ENCODE peak calls at places on chromosomes 1 and 21, in nine cellular contexts. E, V, H, N, W, C, Q, X and Y are unnamed samples.

GRCh38 chr1:180842890-180843289 is 69.8 kb upstream of the KIAA1614 start:
- DNase-seq in E (no peak), X (no peak), W (no peak), H (no peak), Q (no peak), C (no peak), V (no peak), N (no peak), Y (no peak)

GRCh38 chr1:34199927-34200326 is 23.2 kb downstream of the C1orf94 start:
- DNase-seq in C (no peak), V (no peak), Q (no peak), N (no peak), H (no peak), W (no peak), X (peak; percentile 37), E (no peak), Y (no peak)

GRCh38 chr1:232038704-232039103 is 412.1 kb downstream of the DISC1 start:
- DNase-seq in X (no peak), H (no peak), Q (no peak), E (peak; percentile 26), C (no peak), V (no peak), N (no peak), W (no peak), Y (no peak)

GRCh38 chr21:34845521-34846213 is 176.9 kb downstream of the CLIC6 start:
- DNase-seq in N (no peak), V (no peak), X (no peak), C (no peak), E (no peak), H (no peak), W (no peak), Q (peak; percentile 39), Y (no peak)

GRCh38 chr1:224433041-224433670 is 1.4 kb downstream of the WDR26 start:
- DNase-seq in W (no peak), C (no peak), E (no peak), V (peak; percentile 54), H (no peak), Q (peak; percentile 25), X (no peak), N (peak; percentile 62), Y (peak; percentile 33)

GRCh38 chr1:163063131-163064059 is 5.8 kb upstream of the RGS4 start:
- DNase-seq in H (no peak), C (no peak), E (no peak), X (no peak), Q (no peak), W (no peak), V (no peak), N (no peak), Y (no peak)

GRCh38 chr1:41586230-41586629 is 101.7 kb upstream of the EDN2 start:
- DNase-seq in H (no peak), W (no peak), Q (no peak), E (no peak), V (no peak), N (no peak), C (no peak), X (no peak), Y (no peak)

GRCh38 chr1:8443558-8444194 is 125.8 kb downstream of the SLC45A1 start:
- DNase-seq in Q (no peak), V (peak; percentile 47), E (no peak), H (no peak), N (no peak), C (peak; percentile 73), W (no peak), X (no peak), Y (no peak)

GRCh38 chr1:202631076-202631923 is 79.0 kb downstream of the SYT2 start:
- DNase-seq in V (no peak), N (no peak), W (no peak), C (no peak), X (no peak), H (no peak), Q (no peak), E (no peak), Y (no peak)

GRCh38 chr1:110726755-110727154 is 52.0 kb upstream of the KCNA3 start:
- DNase-seq in E (no peak), C (no peak), Q (no peak), N (no peak), X (no peak), V (peak; percentile 28), W (no peak), H (no peak), Y (no peak)

GRCh38 chr1:85375422-85375934 is 89.5 kb downstream of the DDAH1 start:
- DNase-seq in H (no peak), E (no peak), Q (no peak), X (no peak), W (no peak), V (no peak), C (no peak), N (no peak), Y (no peak)

GRCh38 chr1:110235839-110236682 is 25.9 kb downstream of the KCNC4 start:
- DNase-seq in W (no peak), H (no peak), X (peak; percentile 86), Q (peak; percentile 36), V (no peak), E (no peak), C (no peak), N (no peak), Y (no peak)

GRCh38 chr1:2308844-2309243 is 80.7 kb downstream of the SKI start:
- DNase-seq in V (no peak), W (no peak), X (no peak), H (no peak), N (no peak), Q (no peak), E (no peak), C (no peak), Y (no peak)

GRCh38 chr1:21956720-21957552 is 19.8 kb upstream of the HSPG2 start:
- DNase-seq in N (no peak), V (no peak), E (peak; percentile 51), X (no peak), Q (peak; percentile 81), C (no peak), H (no peak), W (peak; percentile 64), Y (no peak)

GRCh38 chr1:79726911-79727310 is 720.4 kb upstream of the ADGRL4 start:
- DNase-seq in X (no peak), W (no peak), Q (no peak), V (no peak), H (no peak), E (no peak), N (no peak), C (no peak), Y (no peak)

GRCh38 chr1:192951961-192952460 is 107.1 kb downstream of the UCHL5 start:
- DNase-seq in C (no peak), E (no peak), H (no peak), N (no peak), Q (no peak), X (peak; percentile 74), V (peak; percentile 18), W (no peak), Y (no peak)

GRCh38 chr21:45816794-45817193 is 164.8 kb upstream of the COL6A1 start:
- DNase-seq in E (no peak), X (no peak), V (no peak), H (no peak), W (no peak), N (no peak), Q (no peak), C (no peak), Y (no peak)

GRCh38 chr1:38577937-38578443 is 281.6 kb downstream of the RRAGC start:
- DNase-seq in C (no peak), V (no peak), W (no peak), Q (no peak), E (no peak), N (no peak), H (no peak), X (no peak), Y (no peak)

GRCh38 chr1:32665915-32666314 is 14.9 kb downstream of the RBBP4 start:
- DNase-seq in N (no peak), V (no peak), C (no peak), E (no peak), W (no peak), H (no peak), X (no peak), Q (no peak), Y (no peak)

GRCh38 chr1:154479764-154480421 is 22.1 kb upstream of the TDRD10 start:
- DNase-seq in C (peak; percentile 54), V (peak; percentile 95), H (no peak), E (peak; percentile 72), Q (peak; percentile 82), W (no peak), X (peak; percentile 81), N (peak; percentile 59), Y (peak; percentile 56)

GRCh38 chr1:153100241-153100640 is 5.9 kb upstream of the SPRR2E start:
- DNase-seq in Q (no peak), W (no peak), V (no peak), N (no peak), E (no peak), C (no peak), H (no peak), X (peak; percentile 82), Y (no peak)

GRCh38 chr1:222087207-222087920 is 345.5 kb upstream of the DUSP10 start:
- DNase-seq in C (no peak), W (no peak), Q (no peak), H (no peak), N (no peak), V (no peak), E (no peak), X (no peak), Y (no peak)